ENCODE peak calls at places on chromosomes 13 and 19, in nine cellular contexts. B is tibial artery, W is aorta, P is mucosa of descending colon, N is A549, O is psoas muscle, I is breast epithelium, Q is MG63, V is tibial nerve. F is an unnamed sample. For H3K9me3, the result is how much of the 10 kb centered on the place peaks cover.

GRCh38 chr13:21006141-21007005 is 55.0 kb downstream of the LATS2 start:
- DNase-seq in B (peak), W (no peak), P (no peak), N (no peak), O (no peak), I (no peak), Q (no peak), V (no peak), F (no peak)

GRCh38 chr13:56314755-56315154 is 826.0 kb upstream of the PRR20A start:
- DNase-seq in B (no peak), W (no peak), P (no peak), N (no peak), O (no peak), I (no peak), Q (no peak), V (no peak), F (no peak)

GRCh38 chr13:101698400-101698799 is 245.9 kb downstream of the ITGBL1 start:
- DNase-seq in B (no peak), W (no peak), P (no peak), N (no peak), O (no peak), I (no peak), Q (no peak), V (no peak), F (no peak)

GRCh38 chr13:42574011-42574410 is at the start of gene TNFSF11:
- DNase-seq in B (no peak), W (no peak), P (peak), N (no peak), O (no peak), I (no peak), Q (peak), V (no peak), F (no peak)

GRCh38 chr19:34994286-34994642 is 5.9 kb upstream of the GRAMD1A start:
- DNase-seq in B (no peak), W (no peak), P (peak), N (no peak), O (no peak), I (no peak), Q (no peak), V (no peak), F (no peak)

GRCh38 chr13:47146991-47147783 is 250.3 kb upstream of the HTR2A start:
- DNase-seq in B (no peak), W (no peak), P (no peak), N (no peak), O (no peak), I (no peak), Q (no peak), V (no peak), F (no peak)

GRCh38 chr13:65414187-65414586 is 1815.9 kb downstream of the PCDH9 start:
- DNase-seq in B (no peak), W (no peak), P (no peak), N (no peak), O (no peak), I (no peak), Q (no peak), V (no peak), F (no peak)

GRCh38 chr19:46761418-46761831 is 15.2 kb upstream of the STRN4 start:
- DNase-seq in B (no peak), W (no peak), P (no peak), N (no peak), O (no peak), I (no peak), Q (no peak), V (no peak), F (no peak)

GRCh38 chr13:31121327-31122140 is 40.2 kb downstream of the HSPH1 start:
- DNase-seq in B (no peak), W (no peak), P (no peak), N (no peak), O (no peak), I (no peak), Q (no peak), V (no peak), F (no peak)

GRCh38 chr19:47172666-47173455 is 42.2 kb downstream of the SAE1 start:
- DNase-seq in B (no peak), W (no peak), P (no peak), N (no peak), O (no peak), I (no peak), Q (no peak), V (no peak), F (no peak)

GRCh38 chr19:58400916-58401824 is 5.7 kb downstream of the RNF225 start:
- DNase-seq in B (peak), W (peak), P (peak), N (peak), O (peak), I (peak), Q (peak), V (peak), F (peak)

DNA sequence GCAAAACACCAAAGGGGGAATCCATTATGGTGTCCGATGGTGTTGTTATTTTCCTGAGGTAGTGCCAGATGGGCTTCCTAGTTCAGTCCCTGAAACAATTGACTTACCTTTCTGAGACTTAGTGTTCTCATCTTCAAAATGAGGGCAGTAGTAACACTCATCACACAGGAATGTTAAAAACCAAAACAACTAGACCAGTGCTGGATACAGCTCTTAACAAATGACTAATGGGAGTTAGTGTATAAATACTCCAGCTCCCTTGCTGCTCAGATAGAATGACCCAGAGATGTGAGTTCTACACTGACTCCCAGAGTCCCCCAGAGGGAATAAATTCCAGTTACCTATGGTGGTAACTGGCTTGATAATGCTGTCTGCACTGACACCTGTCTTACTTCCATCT is 49.9 kb downstream of the MBD3L2B start:
- DNase-seq in B (no peak), W (no peak), P (no peak), N (no peak), O (no peak), I (no peak), Q (no peak), V (no peak), F (no peak)
- H3K9me3 ChIP-seq in B (under half), W (under half), P (under half), N (under half), O (under half), I (under half), Q (under half), V (under half), F (under half)

GRCh38 chr13:19070398-19070735 is 111.3 kb downstream of the TUBA3C start:
- DNase-seq in B (no peak), W (no peak), P (no peak), N (no peak), O (no peak), I (no peak), Q (no peak), V (no peak), F (no peak)
- H3K9me3 ChIP-seq in B (under half), W (under half), P (half or more), N (under half), O (under half), I (under half), Q (under half), V (under half), F (under half)

DNA sequence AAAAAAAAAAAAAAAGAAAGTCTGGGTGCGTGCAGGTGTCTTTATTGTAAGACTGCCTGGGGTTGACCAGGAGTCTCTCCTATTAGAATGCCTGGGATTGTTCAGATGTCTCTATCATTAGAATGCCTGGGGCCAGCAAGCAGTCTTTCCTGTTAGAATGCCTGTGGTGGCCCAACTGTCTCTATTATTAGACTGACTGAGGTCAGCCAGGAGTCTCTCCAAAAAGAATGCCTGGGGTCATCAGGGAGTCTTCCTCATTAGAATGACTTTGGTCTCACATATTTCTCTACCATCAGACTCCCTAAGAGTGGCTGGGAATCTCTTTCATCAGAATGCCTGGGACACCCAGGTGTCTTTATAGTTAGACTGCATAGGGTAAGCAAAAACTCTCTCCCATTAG is 1577.5 kb downstream of the UQCRFS1 start:
- DNase-seq in B (no peak), W (no peak), P (no peak), N (no peak), O (no peak), I (no peak), Q (no peak), V (no peak), F (no peak)
- H3K9me3 ChIP-seq in B (under half), W (under half), P (half or more), N (half or more), O (under half), I (half or more), Q (under half), V (under half), F (under half)

DNA sequence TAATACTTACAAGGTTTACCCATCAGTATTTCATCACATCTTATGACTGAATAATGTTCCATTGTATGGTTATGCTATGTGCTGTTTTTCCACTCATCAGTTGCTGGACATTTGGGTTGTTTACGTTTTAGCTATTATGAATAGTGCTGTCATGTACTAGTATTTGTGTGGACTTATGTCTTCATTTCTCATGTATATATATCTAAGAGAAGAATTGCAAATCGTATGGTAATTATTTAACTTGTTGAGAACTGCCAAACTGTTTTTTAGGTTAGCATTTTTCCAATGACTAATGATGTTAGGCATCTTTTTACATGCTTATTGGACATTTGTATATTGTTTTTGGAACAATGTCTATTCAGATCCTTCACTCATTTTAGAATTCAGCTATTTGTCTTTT is 368.3 kb downstream of the LMO7 start:
- DNase-seq in B (no peak), W (no peak), P (no peak), N (no peak), O (no peak), I (no peak), Q (no peak), V (no peak), F (no peak)
- H3K9me3 ChIP-seq in B (under half), W (under half), P (under half), N (under half), O (under half), I (under half), Q (under half), V (under half), F (under half)

GRCh38 chr13:97279079-97279411 is 56.9 kb downstream of the MBNL2 start:
- DNase-seq in B (no peak), W (no peak), P (no peak), N (no peak), O (no peak), I (no peak), Q (no peak), V (no peak), F (no peak)

GRCh38 chr13:97276862-97277269 is 54.7 kb downstream of the MBNL2 start:
- DNase-seq in B (no peak), W (no peak), P (no peak), N (no peak), O (no peak), I (no peak), Q (no peak), V (no peak), F (no peak)

GRCh38 chr13:97279913-97280312 is 57.8 kb downstream of the MBNL2 start:
- DNase-seq in B (no peak), W (no peak), P (no peak), N (no peak), O (no peak), I (no peak), Q (no peak), V (no peak), F (no peak)

GRCh38 chr13:97280478-97280877 is 58.3 kb downstream of the MBNL2 start:
- DNase-seq in B (no peak), W (no peak), P (no peak), N (no peak), O (no peak), I (no peak), Q (no peak), V (no peak), F (no peak)

DNA sequence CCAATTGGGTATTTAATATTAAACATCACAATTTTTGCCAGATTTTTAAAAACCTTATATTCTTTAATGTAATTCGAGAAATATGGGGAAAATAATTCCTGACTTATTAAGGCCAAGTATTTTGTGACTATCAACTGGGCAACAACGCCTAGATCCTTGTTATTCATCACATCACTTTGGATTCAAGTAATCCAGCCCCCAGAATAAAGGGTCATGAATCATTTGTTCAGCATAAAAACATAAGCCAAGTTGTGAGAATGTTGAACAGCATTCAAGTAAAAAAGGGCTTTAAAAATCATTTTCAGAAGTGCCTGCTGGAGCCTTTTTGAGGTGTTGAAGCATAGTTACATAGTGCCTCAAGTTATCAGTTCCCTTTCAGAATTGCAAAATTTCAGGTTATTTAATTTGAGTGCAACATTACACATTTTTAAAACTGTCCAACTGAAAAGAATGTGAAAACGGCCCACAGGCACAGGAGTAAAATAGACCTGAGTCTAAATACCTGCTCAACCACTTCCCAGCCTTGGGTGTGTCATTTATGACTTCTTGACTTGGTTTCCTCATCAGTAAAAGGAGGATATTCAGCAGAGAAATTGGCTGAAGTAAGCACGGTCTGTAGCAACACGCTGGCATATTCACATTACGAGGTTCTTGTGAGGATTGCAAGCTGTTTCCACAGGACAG is 56.4 kb downstream of the MBNL2 start:
- DNase-seq in B (no peak), W (no peak), P (no peak), N (no peak), O (no peak), I (no peak), Q (no peak), V (no peak), F (no peak)
- H3K9me3 ChIP-seq in B (under half), W (under half), P (under half), N (under half), O (under half), I (under half), Q (under half), V (under half), F (under half)

DNA sequence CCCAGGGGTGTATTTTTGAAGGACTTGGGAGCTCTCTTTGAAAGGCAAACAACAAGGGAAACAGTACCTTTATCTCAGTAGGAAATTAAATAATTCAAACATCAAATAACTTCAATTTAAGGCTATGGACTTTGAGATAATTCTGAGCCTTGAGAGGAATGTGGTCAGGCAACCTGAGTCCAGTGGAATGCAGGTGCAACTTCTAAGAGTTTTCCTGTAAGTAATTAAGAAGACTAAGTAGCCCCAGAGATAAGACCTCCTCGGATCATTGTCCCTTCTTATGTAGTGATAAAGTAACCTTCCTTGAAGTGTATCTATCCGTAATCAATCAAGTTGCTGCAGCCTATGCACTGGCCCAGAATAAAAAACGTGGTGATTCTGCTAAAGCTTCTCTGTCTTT is 29.2 kb downstream of the ZNF701 start:
- DNase-seq in B (no peak), W (no peak), P (no peak), N (no peak), O (no peak), I (no peak), Q (no peak), V (no peak), F (no peak)
- H3K9me3 ChIP-seq in B (under half), W (under half), P (under half), N (half or more), O (under half), I (under half), Q (under half), V (under half), F (under half)